ENCODE peak calls at places on chromosomes 13 and 19, in seven cellular contexts. B is activated B cell treated with CpG ODN at 0.5 μM for 24 hours, Z is coronary artery, I is type B pancreatic cell, U is GM23338, M is fibroblast of mammary gland, E is lower leg skin. J is an unnamed sample.

GRCh38 chr19:32570081-32570785 is 10.8 kb upstream of the PDCD5 start:
- DNase-seq in B (no peak), Z (peak; percentile 33), I (peak; percentile 71), U (peak; percentile 85), M (peak; percentile 66), E (no peak), J (peak; percentile 52)

GRCh38 chr13:26965976-26966375 is 205.4 kb upstream of the GPR12 start:
- DNase-seq in B (no peak), Z (no peak), I (no peak), U (no peak), M (peak; percentile 68), E (no peak), J (no peak)

GRCh38 chr13:66224644-66225043 is 1005.5 kb downstream of the PCDH9 start:
- DNase-seq in B (no peak), Z (no peak), I (no peak), U (peak; percentile 90), M (no peak), E (no peak), J (no peak)

GRCh38 chr13:79385694-79386093 is 20.4 kb downstream of the RBM26 start:
- DNase-seq in B (no peak), Z (no peak), I (no peak), U (no peak), M (peak; percentile 38), E (no peak), J (peak; percentile 53)

GRCh38 chr13:95536629-95537241 is 15.8 kb upstream of the CLDN10 start:
- DNase-seq in B (no peak), Z (no peak), I (no peak), U (peak; percentile 45), M (peak; percentile 47), E (no peak), J (no peak)

GRCh38 chr19:959935-960502 is 24.1 kb upstream of the WDR18 start:
- DNase-seq in B (no peak), Z (no peak), I (no peak), U (peak; percentile 77), M (no peak), E (no peak), J (no peak)

GRCh38 chr13:32033744-32034143 is 2.2 kb downstream of the FRY start:
- DNase-seq in B (no peak), Z (no peak), I (no peak), U (no peak), M (no peak), E (no peak), J (no peak)

GRCh38 chr13:102295316-102296048 is 106.4 kb downstream of the FGF14 start:
- DNase-seq in B (no peak), Z (no peak), I (no peak), U (no peak), M (peak; percentile 94), E (no peak), J (no peak)

GRCh38 chr19:17834350-17835181 is 13.2 kb downstream of the JAK3 start:
- DNase-seq in B (no peak), Z (no peak), I (no peak), U (peak; percentile 74), M (no peak), E (no peak), J (no peak)

GRCh38 chr13:113005076-113005865 is 36.3 kb downstream of the MCF2L start:
- DNase-seq in B (no peak), Z (no peak), I (no peak), U (no peak), M (no peak), E (no peak), J (no peak)

GRCh38 chr13:24269803-24270202 is 39.6 kb upstream of the C1QTNF9 start:
- DNase-seq in B (no peak), Z (peak; percentile 33), I (no peak), U (no peak), M (no peak), E (no peak), J (no peak)

GRCh38 chr19:49324801-49325491 is at the start of gene SLC6A16:
- DNase-seq in B (no peak), Z (peak; percentile 59), I (peak; percentile 52), U (no peak), M (no peak), E (no peak), J (peak; percentile 10)

GRCh38 chr19:44850641-44851109 is 4.6 kb downstream of the NECTIN2 start:
- DNase-seq in B (no peak), Z (no peak), I (no peak), U (no peak), M (no peak), E (no peak), J (no peak)

GRCh38 chr19:39144487-39145071 is 19.0 kb downstream of the PAK4 start:
- DNase-seq in B (no peak), Z (no peak), I (no peak), U (peak; percentile 46), M (peak; percentile 25), E (no peak), J (no peak)

GRCh38 chr13:106804996-106805395 is 237.1 kb upstream of the ARGLU1 start:
- DNase-seq in B (no peak), Z (no peak), I (no peak), U (peak; percentile 44), M (no peak), E (no peak), J (no peak)

GRCh38 chr13:40940841-40941240 is 78.3 kb downstream of the ELF1 start:
- DNase-seq in B (no peak), Z (no peak), I (no peak), U (no peak), M (peak; percentile 84), E (no peak), J (no peak)

GRCh38 chr13:113723400-113724015 is 35.5 kb upstream of the TMEM255B start:
- DNase-seq in B (no peak), Z (no peak), I (no peak), U (no peak), M (no peak), E (no peak), J (no peak)

GRCh38 chr13:108618233-108618632 is 11.2 kb upstream of the MYO16 start:
- DNase-seq in B (no peak), Z (no peak), I (no peak), U (peak; percentile 8), M (no peak), E (no peak), J (no peak)

GRCh38 chr13:100542546-100543156 is 45.9 kb downstream of the GGACT start:
- DNase-seq in B (no peak), Z (peak; percentile 55), I (no peak), U (peak; percentile 61), M (peak; percentile 71), E (peak; percentile 76), J (peak; percentile 70)

GRCh38 chr13:109159650-109160309 is 530.4 kb downstream of the MYO16 start:
- DNase-seq in B (no peak), Z (no peak), I (no peak), U (no peak), M (no peak), E (peak; percentile 66), J (no peak)

GRCh38 chr13:38641164-38641948 is 45.5 kb upstream of the FREM2 start:
- DNase-seq in B (no peak), Z (no peak), I (no peak), U (peak; percentile 22), M (peak; percentile 2), E (no peak), J (no peak)
- TF ChIP-seq CTCF in B (no peak), Z (no peak), I (peak; percentile 55), U (peak; percentile 46), M (peak; percentile 40), E (no peak), J (no peak)

GRCh38 chr19:53810891-53811290 is 13.2 kb downstream of the NLRP12 start:
- DNase-seq in B (no peak), Z (no peak), I (no peak), U (no peak), M (no peak), E (no peak), J (no peak)

GRCh38 chr19:53809518-53810186 is 14.5 kb downstream of the NLRP12 start:
- DNase-seq in B (no peak), Z (no peak), I (no peak), U (peak; percentile 82), M (no peak), E (no peak), J (no peak)

GRCh38 chr19:53813996-53814395 is 10.1 kb downstream of the NLRP12 start:
- DNase-seq in B (no peak), Z (no peak), I (no peak), U (no peak), M (peak; percentile 88), E (no peak), J (no peak)

GRCh38 chr19:53810187-53810546 is 13.9 kb downstream of the NLRP12 start:
- DNase-seq in B (no peak), Z (no peak), I (no peak), U (no peak), M (no peak), E (no peak), J (no peak)

GRCh38 chr19:53812335-53812734 is 11.8 kb downstream of the NLRP12 start:
- DNase-seq in B (no peak), Z (no peak), I (no peak), U (peak; percentile 70), M (no peak), E (no peak), J (no peak)
- TF ChIP-seq CTCF in B (no peak), Z (no peak), I (peak; percentile 49), U (peak; percentile 58), M (peak; percentile 14), E (no peak), J (no peak)

GRCh38 chr19:42857544-42857867 is 22.0 kb downstream of the PSG1 start:
- DNase-seq in B (no peak), Z (no peak), I (no peak), U (no peak), M (no peak), E (no peak), J (no peak)
- TF ChIP-seq CTCF in B (no peak), Z (no peak), I (no peak), U (peak; percentile 5), M (no peak), E (no peak), J (no peak)

GRCh38 chr19:14475251-14476073 is at the start of gene PTGER1:
- DNase-seq in B (no peak), Z (no peak), I (no peak), U (peak; percentile 78), M (peak; percentile 47), E (no peak), J (peak; percentile 38)
- TF ChIP-seq CTCF in B (no peak), Z (no peak), I (peak; percentile 52), U (peak; percentile 47), M (no peak), E (no peak), J (peak; percentile 32)

DNA sequence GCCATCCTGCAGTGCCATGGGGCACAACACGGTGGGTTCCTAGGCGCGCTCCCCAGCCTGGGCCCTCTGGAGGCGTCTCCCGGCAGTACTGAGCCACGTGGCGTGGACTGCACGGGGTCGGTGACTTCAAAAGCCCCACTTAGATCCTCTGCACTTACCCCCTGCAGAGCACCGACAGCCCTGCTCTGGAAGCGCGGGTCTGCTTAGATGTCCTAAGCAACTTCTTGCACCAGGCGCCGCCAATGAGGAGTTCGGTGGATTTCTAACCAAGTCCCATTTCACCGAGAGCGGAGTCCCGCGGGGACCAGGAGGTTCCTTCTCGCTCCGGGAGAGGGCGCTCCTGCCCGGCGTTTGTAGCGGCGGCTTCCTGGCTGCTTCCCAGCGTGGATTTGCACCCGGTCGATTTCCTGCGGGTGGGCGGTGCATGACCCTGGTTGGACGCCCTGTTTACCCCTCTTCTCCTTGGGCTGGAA is 25.2 kb upstream of the ZNF845 start:
- DNase-seq in B (no peak), Z (no peak), I (peak; percentile 79), U (peak; percentile 96), M (peak; percentile 2), E (no peak), J (no peak)
- TF ChIP-seq CTCF in B (no peak), Z (no peak), I (peak; percentile 75), U (peak; percentile 92), M (peak; percentile 18), E (no peak), J (no peak)